ENCODE peak calls at places on chromosomes 5 and 9, in five cellular contexts. One of them, this sample, is unnamed.

GRCh38 chr9:1083325-1083913 is 33.3 kb downstream of the DMRT2 start:
- DNase-seq in thyroid gland: peak; percentile 15
- DNase-seq in A549: peak; percentile 15
- DNase-seq in mesenchymal stem cell: no peak
- DNase-seq in mammary epithelial cell: no peak
- DNase-seq in this sample: peak; percentile 26

GRCh38 chr9:38641985-38642864 is 21.8 kb upstream of the ANKRD18A start:
- DNase-seq in mesenchymal stem cell: peak; percentile 49
- DNase-seq in thyroid gland: peak; percentile 37
- DNase-seq in mammary epithelial cell: peak; percentile 34
- DNase-seq in A549: peak; percentile 53
- DNase-seq in this sample: peak; percentile 69

GRCh38 chr5:57221049-57221568 is 47.2 kb downstream of the GPBP1 start:
- DNase-seq in A549: peak; percentile 42
- DNase-seq in mammary epithelial cell: peak; percentile 37
- DNase-seq in thyroid gland: no peak
- DNase-seq in mesenchymal stem cell: peak; percentile 75
- DNase-seq in this sample: peak; percentile 72

GRCh38 chr5:155258139-155258538 is 244.6 kb downstream of the KIF4B start:
- DNase-seq in thyroid gland: no peak
- DNase-seq in A549: no peak
- DNase-seq in mesenchymal stem cell: no peak
- DNase-seq in mammary epithelial cell: no peak
- DNase-seq in this sample: no peak

GRCh38 chr9:4298255-4299005 is 1.4 kb downstream of the GLIS3 start:
- DNase-seq in mammary epithelial cell: peak; percentile 65
- DNase-seq in mesenchymal stem cell: peak; percentile 72
- DNase-seq in A549: peak; percentile 30
- DNase-seq in thyroid gland: peak; percentile 68
- DNase-seq in this sample: peak; percentile 56

GRCh38 chr5:1874820-1875219 is 7.9 kb downstream of the IRX4 start:
- DNase-seq in mesenchymal stem cell: no peak
- DNase-seq in A549: no peak
- DNase-seq in thyroid gland: no peak
- DNase-seq in mammary epithelial cell: no peak
- DNase-seq in this sample: no peak

GRCh38 chr5:26881901-26882300 is 156.5 kb downstream of the CDH9 start:
- DNase-seq in mesenchymal stem cell: no peak
- DNase-seq in thyroid gland: no peak
- DNase-seq in A549: no peak
- DNase-seq in mammary epithelial cell: no peak
- DNase-seq in this sample: peak; percentile 70

GRCh38 chr5:132751971-132752580 is 4.8 kb downstream of the CCNI2 start:
- DNase-seq in mammary epithelial cell: no peak
- DNase-seq in mesenchymal stem cell: no peak
- DNase-seq in thyroid gland: no peak
- DNase-seq in A549: no peak
- DNase-seq in this sample: no peak

GRCh38 chr9:70983723-70984280 is 137.6 kb downstream of the TRPM3 start:
- DNase-seq in mesenchymal stem cell: peak; percentile 42
- DNase-seq in A549: no peak
- DNase-seq in mammary epithelial cell: no peak
- DNase-seq in thyroid gland: no peak
- DNase-seq in this sample: no peak

GRCh38 chr5:30505014-30505886 is 688.2 kb upstream of the CDH6 start:
- DNase-seq in A549: no peak
- DNase-seq in thyroid gland: no peak
- DNase-seq in mesenchymal stem cell: peak; percentile 29
- DNase-seq in mammary epithelial cell: peak; percentile 62
- DNase-seq in this sample: peak; percentile 93

GRCh38 chr5:74017786-74018211 is 391.8 kb downstream of the ARHGEF28 start:
- DNase-seq in A549: no peak
- DNase-seq in thyroid gland: peak; percentile 15
- DNase-seq in mammary epithelial cell: peak; percentile 94
- DNase-seq in mesenchymal stem cell: peak; percentile 51
- DNase-seq in this sample: peak; percentile 82

GRCh38 chr9:38195737-38196161 is 126.7 kb upstream of the SHB start:
- DNase-seq in A549: no peak
- DNase-seq in mesenchymal stem cell: peak; percentile 29
- DNase-seq in thyroid gland: no peak
- DNase-seq in mammary epithelial cell: no peak
- DNase-seq in this sample: no peak

GRCh38 chr5:142141463-142141862 is 32.9 kb downstream of the NDFIP1 start:
- DNase-seq in A549: no peak
- DNase-seq in thyroid gland: no peak
- DNase-seq in mesenchymal stem cell: no peak
- DNase-seq in mammary epithelial cell: no peak
- DNase-seq in this sample: peak; percentile 7

GRCh38 chr5:72465601-72466563 is 41.3 kb downstream of the ZNF366 start:
- DNase-seq in A549: no peak
- DNase-seq in mesenchymal stem cell: peak; percentile 53
- DNase-seq in mammary epithelial cell: peak; percentile 58
- DNase-seq in thyroid gland: no peak
- DNase-seq in this sample: peak; percentile 37

GRCh38 chr9:137959641-137960411 is 82.2 kb downstream of the CACNA1B start:
- DNase-seq in A549: no peak
- DNase-seq in mammary epithelial cell: no peak
- DNase-seq in mesenchymal stem cell: no peak
- DNase-seq in thyroid gland: no peak
- DNase-seq in this sample: no peak

GRCh38 chr9:137311171-137311970 is 9.3 kb upstream of the NRARP start:
- DNase-seq in mesenchymal stem cell: no peak
- DNase-seq in A549: no peak
- DNase-seq in thyroid gland: no peak
- DNase-seq in mammary epithelial cell: peak; percentile 95
- DNase-seq in this sample: peak; percentile 84

GRCh38 chr5:127280494-127281220 is 9.9 kb upstream of the MEGF10 start:
- DNase-seq in mesenchymal stem cell: no peak
- DNase-seq in A549: no peak
- DNase-seq in mammary epithelial cell: no peak
- DNase-seq in thyroid gland: no peak
- DNase-seq in this sample: peak; percentile 9

GRCh38 chr5:124436294-124436693 is 310.1 kb downstream of the ZNF608 start:
- DNase-seq in mammary epithelial cell: no peak
- DNase-seq in mesenchymal stem cell: peak; percentile 7
- DNase-seq in thyroid gland: no peak
- DNase-seq in A549: no peak
- DNase-seq in this sample: no peak

GRCh38 chr9:3794005-3794404 is 268.2 kb upstream of the RFX3 start:
- DNase-seq in mesenchymal stem cell: peak; percentile 8
- DNase-seq in A549: no peak
- DNase-seq in mammary epithelial cell: no peak
- DNase-seq in thyroid gland: peak; percentile 7
- DNase-seq in this sample: peak; percentile 2

GRCh38 chr9:112863214-112863613 is 27.5 kb downstream of the SLC46A2 start:
- DNase-seq in thyroid gland: no peak
- DNase-seq in mammary epithelial cell: no peak
- DNase-seq in mesenchymal stem cell: peak; percentile 76
- DNase-seq in A549: no peak
- DNase-seq in this sample: no peak

GRCh38 chr5:120257358-120257971 is 206.6 kb upstream of the PRR16 start:
- DNase-seq in mammary epithelial cell: no peak
- DNase-seq in A549: no peak
- DNase-seq in thyroid gland: no peak
- DNase-seq in mesenchymal stem cell: no peak
- DNase-seq in this sample: no peak

GRCh38 chr5:11547730-11548129 is 356.5 kb downstream of the CTNND2 start:
- DNase-seq in mesenchymal stem cell: no peak
- DNase-seq in A549: no peak
- DNase-seq in thyroid gland: no peak
- DNase-seq in mammary epithelial cell: no peak
- DNase-seq in this sample: no peak

GRCh38 chr9:137456061-137456863 is 2.9 kb downstream of the NSMF start:
- DNase-seq in mammary epithelial cell: no peak
- DNase-seq in mesenchymal stem cell: no peak
- DNase-seq in A549: no peak
- DNase-seq in thyroid gland: no peak
- DNase-seq in this sample: no peak

DNA sequence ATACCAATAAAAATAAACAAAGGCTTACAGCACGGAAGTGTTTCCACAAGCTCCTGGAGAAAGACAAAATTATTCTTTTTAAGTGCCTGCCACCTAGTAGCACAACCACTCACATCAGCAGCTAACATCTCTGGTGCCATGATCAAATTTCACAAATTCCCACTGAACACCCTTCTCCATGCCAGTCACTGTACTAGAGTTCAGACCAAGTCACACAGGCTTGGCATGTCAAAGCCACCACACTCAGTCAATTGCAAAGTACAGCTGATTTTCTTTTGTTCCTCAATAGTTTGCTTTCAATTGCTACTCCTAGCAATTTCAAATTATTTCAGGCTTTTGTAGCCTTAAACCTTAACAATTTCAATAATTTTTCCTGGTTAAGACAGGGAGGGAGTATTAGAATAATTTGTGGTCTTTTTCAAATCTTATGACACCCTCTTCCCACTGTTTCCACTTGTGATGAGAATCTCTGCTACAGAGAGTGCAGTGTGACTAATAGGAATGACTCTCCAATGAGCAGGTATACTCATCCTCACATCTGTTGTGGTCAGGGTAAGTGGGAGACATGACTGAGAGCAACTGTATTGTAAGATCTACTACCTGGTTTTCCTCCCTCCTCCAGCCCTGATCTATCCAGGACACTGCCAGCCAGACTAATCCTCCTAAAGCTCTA is 46.2 kb downstream of the RNF145 start:
- DNase-seq in A549: peak; percentile 46
- DNase-seq in mesenchymal stem cell: peak; percentile 77
- DNase-seq in thyroid gland: no peak
- DNase-seq in mammary epithelial cell: peak; percentile 97
- DNase-seq in this sample: peak; percentile 76
- H3K4me1 ChIP-seq in A549: peaks cover 78% of the 10 kb centered on the region
- H3K4me1 ChIP-seq in mesenchymal stem cell: peaks cover 2% of the 10 kb centered on the region
- H3K4me1 ChIP-seq in thyroid gland: peaks cover 12% of the 10 kb centered on the region
- H3K4me1 ChIP-seq in mammary epithelial cell: peaks cover 19% of the 10 kb centered on the region
- H3K4me1 ChIP-seq in this sample: peaks cover 12% of the 10 kb centered on the region

GRCh38 chr5:61245936-61246335 is 83.7 kb upstream of the SMIM15 start:
- DNase-seq in A549: no peak
- DNase-seq in thyroid gland: no peak
- DNase-seq in mesenchymal stem cell: no peak
- DNase-seq in mammary epithelial cell: peak; percentile 33
- DNase-seq in this sample: no peak
- H3K4me3 ChIP-seq in A549: no peak overlapping the region
- H3K4me3 ChIP-seq in thyroid gland: no peak overlapping the region
- H3K4me3 ChIP-seq in mesenchymal stem cell: no peak overlapping the region
- H3K4me3 ChIP-seq in mammary epithelial cell: no peak overlapping the region
- H3K4me3 ChIP-seq in this sample: no peak overlapping the region

GRCh38 chr9:110189001-110189400 is 19.0 kb downstream of the C9orf152 start:
- DNase-seq in mesenchymal stem cell: peak; percentile 66
- DNase-seq in A549: no peak
- DNase-seq in mammary epithelial cell: no peak
- DNase-seq in thyroid gland: peak; percentile 60
- DNase-seq in this sample: no peak
- H3K27ac ChIP-seq in mesenchymal stem cell: no peak overlapping the region
- H3K27ac ChIP-seq in A549: no peak overlapping the region
- H3K27ac ChIP-seq in mammary epithelial cell: no peak overlapping the region
- H3K27ac ChIP-seq in thyroid gland: peak overlapping the region; percentile 66
- H3K27ac ChIP-seq in this sample: no peak overlapping the region

DNA sequence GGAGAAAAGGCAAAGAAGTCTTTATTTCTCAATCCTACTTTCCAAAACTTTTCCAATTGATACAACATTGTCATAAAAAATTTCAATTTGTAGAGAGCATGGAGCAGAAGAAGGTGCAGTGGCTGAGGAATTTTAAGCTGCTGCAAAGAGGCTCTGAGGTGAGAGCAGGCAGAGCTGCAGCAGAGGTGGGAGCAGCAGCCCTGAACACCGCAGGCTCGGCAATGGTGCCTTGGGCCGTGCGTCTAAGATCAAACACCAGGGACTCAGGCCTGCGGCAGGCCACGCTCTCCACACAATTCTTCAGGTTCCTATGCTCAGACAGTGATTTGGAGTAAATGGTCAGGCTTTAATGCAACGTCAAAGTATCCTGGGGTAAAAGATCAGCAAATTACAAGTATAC is 46.3 kb downstream of the SIL1 start:
- DNase-seq in mammary epithelial cell: no peak
- DNase-seq in thyroid gland: peak; percentile 34
- DNase-seq in A549: no peak
- DNase-seq in mesenchymal stem cell: no peak
- DNase-seq in this sample: no peak
- H3K4me1 ChIP-seq in mammary epithelial cell: peaks cover 35% of the 10 kb centered on the region
- H3K4me1 ChIP-seq in thyroid gland: peaks cover 56% of the 10 kb centered on the region
- H3K4me1 ChIP-seq in A549: no peaks in the 10 kb centered on the region
- H3K4me1 ChIP-seq in mesenchymal stem cell: peaks cover 3% of the 10 kb centered on the region
- H3K4me1 ChIP-seq in this sample: peaks cover 12% of the 10 kb centered on the region

GRCh38 chr9:31542384-31543055 is 841.9 kb upstream of the ACO1 start:
- DNase-seq in thyroid gland: no peak
- DNase-seq in A549: no peak
- DNase-seq in mammary epithelial cell: peak; percentile 77
- DNase-seq in mesenchymal stem cell: peak; percentile 81
- DNase-seq in this sample: no peak

GRCh38 chr9:31535659-31536058 is 848.8 kb upstream of the ACO1 start:
- DNase-seq in thyroid gland: no peak
- DNase-seq in mesenchymal stem cell: peak; percentile 52
- DNase-seq in A549: no peak
- DNase-seq in mammary epithelial cell: no peak
- DNase-seq in this sample: no peak

GRCh38 chr9:31541626-31542025 is 842.8 kb upstream of the ACO1 start:
- DNase-seq in mammary epithelial cell: no peak
- DNase-seq in thyroid gland: no peak
- DNase-seq in A549: no peak
- DNase-seq in mesenchymal stem cell: no peak
- DNase-seq in this sample: no peak
- H3K4me3 ChIP-seq in mammary epithelial cell: no peak overlapping the region
- H3K4me3 ChIP-seq in thyroid gland: no peak overlapping the region
- H3K4me3 ChIP-seq in A549: no peak overlapping the region
- H3K4me3 ChIP-seq in mesenchymal stem cell: no peak overlapping the region
- H3K4me3 ChIP-seq in this sample: no peak overlapping the region

This sample was measured in PC-3.